ENCODE peak calls at places on chromosomes 7 and 10, in nine cellular contexts. I is activated T-cell treated with anti-CD3 and anti-CD28 coated beads for 1 hour, F is K562, E is GM20000, L is left cardiac atrium, Q is stomach, X is NCI-H1436, M is iPS-NIHi11, P is fibroblast of mammary gland. W is an unnamed sample.

GRCh38 chr10:126670886-126671285 is 393 bp upstream of the C10orf90 start:
- DNase-seq in P (no peak), F (no peak), E (no peak), Q (no peak), X (no peak), L (no peak), I (no peak), M (no peak), W (no peak)

GRCh38 chr7:132161231-132161915 is 414.9 kb downstream of the PLXNA4 start:
- DNase-seq in L (peak), Q (peak), X (no peak), F (no peak), E (no peak), I (no peak), P (no peak), M (no peak), W (no peak)

GRCh38 chr7:147523056-147523455 is 1067.5 kb upstream of the C7orf33 start:
- DNase-seq in E (no peak), L (no peak), Q (no peak), M (no peak), F (no peak), X (no peak), P (peak), I (no peak), W (no peak)

GRCh38 chr7:45435846-45436245 is 138.3 kb upstream of the ADCY1 start:
- DNase-seq in L (no peak), P (peak), X (no peak), M (no peak), Q (no peak), E (no peak), I (no peak), F (no peak), W (no peak)

GRCh38 chr7:94512735-94513564 is 3.3 kb downstream of the CASD1 start:
- DNase-seq in E (no peak), L (no peak), Q (no peak), M (no peak), I (no peak), F (no peak), P (no peak), X (no peak), W (no peak)

GRCh38 chr7:75966209-75966961 is 28.0 kb downstream of the TMEM120A start:
- DNase-seq in E (no peak), I (no peak), F (no peak), X (no peak), M (no peak), L (peak), Q (no peak), P (peak), W (no peak)

GRCh38 chr7:94190599-94191061 is 186.5 kb upstream of the BET1 start:
- DNase-seq in E (no peak), P (peak), I (no peak), F (no peak), Q (no peak), M (peak), L (peak), X (no peak), W (no peak)

GRCh38 chr10:23437987-23438546 is 808 bp upstream of the OTUD1 start:
- DNase-seq in M (no peak), L (no peak), P (no peak), Q (no peak), I (no peak), E (no peak), X (no peak), F (no peak), W (no peak)

GRCh38 chr10:30587522-30588031 is 42.0 kb downstream of the LYZL2 start:
- DNase-seq in E (peak), I (no peak), Q (peak), M (peak), L (peak), F (peak), P (no peak), X (no peak), W (peak)

GRCh38 chr10:132879408-132880147 is 62.8 kb downstream of the CFAP46 start:
- DNase-seq in M (no peak), P (no peak), Q (peak), I (no peak), X (no peak), E (no peak), F (no peak), L (no peak), W (no peak)

GRCh38 chr7:90210925-90211324 is 615 bp upstream of the STEAP2 start:
- DNase-seq in L (no peak), E (peak), X (no peak), M (no peak), P (no peak), F (no peak), Q (no peak), I (no peak), W (peak)

GRCh38 chr7:103851357-103851756 is 138.1 kb downstream of the RELN start:
- DNase-seq in F (no peak), I (no peak), M (peak), P (peak), X (no peak), Q (no peak), E (no peak), L (no peak), W (no peak)

GRCh38 chr10:27743736-27744477 is 1.7 kb downstream of the MKX start:
- DNase-seq in F (no peak), E (no peak), X (no peak), P (no peak), L (peak), I (no peak), Q (no peak), M (no peak), W (no peak)

GRCh38 chr7:137508437-137509175 is 165.1 kb upstream of the PTN start:
- DNase-seq in X (no peak), E (no peak), I (no peak), F (no peak), M (no peak), P (peak), L (no peak), Q (no peak), W (no peak)

GRCh38 chr10:20879136-20879535 is 18.0 kb downstream of the NEBL start:
- DNase-seq in I (no peak), X (no peak), P (no peak), Q (no peak), M (no peak), F (no peak), L (no peak), E (no peak), W (no peak)

GRCh38 chr10:115774721-115775120 is 498.3 kb downstream of the GFRA1 start:
- DNase-seq in E (no peak), P (no peak), L (no peak), Q (no peak), I (no peak), M (no peak), X (no peak), F (no peak), W (no peak)

GRCh38 chr10:125629758-125630376 is 53.1 kb downstream of the TEX36 start:
- DNase-seq in Q (no peak), E (peak), P (peak), I (no peak), X (no peak), L (no peak), M (peak), F (peak), W (no peak)

GRCh38 chr7:124645704-124646103 is 119.9 kb downstream of the GPR37 start:
- DNase-seq in I (no peak), Q (no peak), L (no peak), F (no peak), E (no peak), X (no peak), P (no peak), M (no peak), W (no peak)

GRCh38 chr10:132210766-132211165 is 24.0 kb downstream of the DPYSL4 start:
- DNase-seq in F (no peak), Q (no peak), E (no peak), X (no peak), I (no peak), P (no peak), L (peak), M (no peak), W (peak)

GRCh38 chr10:23643396-23643795 is 204.5 kb downstream of the OTUD1 start:
- DNase-seq in F (no peak), E (no peak), X (no peak), Q (no peak), P (peak), L (no peak), I (no peak), M (peak), W (no peak)

GRCh38 chr7:101624246-101625000 is 4.7 kb downstream of the MYL10 start:
- DNase-seq in F (no peak), L (no peak), Q (no peak), X (no peak), M (peak), P (no peak), E (no peak), I (no peak), W (no peak)

GRCh38 chr7:26182283-26182682 is 18.3 kb downstream of the HNRNPA2B1 start:
- DNase-seq in E (no peak), X (no peak), Q (no peak), F (no peak), L (no peak), P (no peak), I (no peak), M (no peak), W (peak)

GRCh38 chr10:43254199-43254730 is 12.6 kb downstream of the RASGEF1A start:
- DNase-seq in P (no peak), Q (peak), F (no peak), E (no peak), X (no peak), I (no peak), L (peak), M (peak), W (no peak)

GRCh38 chr7:140196361-140197217 is 19.8 kb upstream of the KDM7A start:
- DNase-seq in F (no peak), Q (no peak), P (peak), I (no peak), L (peak), E (no peak), X (no peak), M (no peak), W (no peak)

GRCh38 chr10:129780901-129781795 is 182.9 kb downstream of the EBF3 start:
- DNase-seq in L (no peak), F (no peak), Q (no peak), P (no peak), M (no peak), X (no peak), I (no peak), E (no peak), W (peak)

GRCh38 chr7:45021604-45022296 is 21.7 kb downstream of the CCM2 start:
- DNase-seq in X (no peak), P (peak), E (no peak), F (no peak), M (no peak), L (no peak), I (no peak), Q (no peak), W (no peak)

GRCh38 chr7:45892407-45893035 is 4.2 kb downstream of the IGFBP1 start:
- DNase-seq in E (no peak), P (no peak), L (no peak), I (no peak), F (no peak), M (no peak), Q (no peak), X (no peak), W (no peak)

GRCh38 chr10:24518981-24519597 is 204.6 kb downstream of the ARHGAP21 start:
- DNase-seq in F (peak), P (peak), X (peak), E (peak), L (peak), I (no peak), M (peak), Q (peak), W (peak)

GRCh38 chr10:63922714-63923317 is 401.6 kb downstream of the REEP3 start:
- DNase-seq in F (no peak), E (no peak), L (no peak), I (no peak), M (no peak), X (no peak), P (no peak), Q (no peak), W (no peak)

GRCh38 chr7:28986723-28987122 is 28.6 kb upstream of the TRIL start:
- DNase-seq in F (no peak), P (peak), Q (no peak), I (no peak), L (no peak), E (no peak), M (no peak), X (no peak), W (no peak)

GRCh38 chr7:146683439-146683838 is 566.8 kb downstream of the CNTNAP2 start:
- DNase-seq in X (no peak), L (no peak), M (no peak), I (no peak), F (no peak), P (no peak), E (no peak), Q (no peak), W (no peak)

GRCh38 chr10:77940627-77941026 is 14.1 kb upstream of the DLG5 start:
- DNase-seq in F (no peak), P (no peak), Q (no peak), M (no peak), I (no peak), X (no peak), L (no peak), E (no peak), W (no peak)

GRCh38 chr10:78179886-78180285 is 146.2 kb downstream of the RPS24 start:
- DNase-seq in E (no peak), L (no peak), X (no peak), M (no peak), P (no peak), F (no peak), I (no peak), Q (no peak), W (no peak)